ENCODE peak calls at places on chromosomes 13 and 19, in four cellular contexts. W is tibial artery, K is PC-3, V is Calu3. C is an unnamed sample.

GRCh38 chr13:106520205-106521004 is 15.1 kb downstream of the EFNB2 start:
- DNase-seq in W (no peak), K (peak; percentile 16), V (no peak), C (no peak)

GRCh38 chr19:38792250-38793111 is 3.5 kb downstream of the LGALS7B start:
- DNase-seq in W (no peak), K (no peak), V (peak; percentile 36), C (peak; percentile 67)

GRCh38 chr13:39370554-39370953 is 232.4 kb downstream of the LHFPL6 start:
- DNase-seq in W (peak; percentile 48), K (no peak), V (no peak), C (peak; percentile 37)

GRCh38 chr19:3466630-3467029 is 13.7 kb downstream of the SMIM24 start:
- DNase-seq in W (peak; percentile 77), K (no peak), V (no peak), C (peak; percentile 31)

GRCh38 chr13:39373108-39373507 is 229.9 kb downstream of the LHFPL6 start:
- DNase-seq in W (no peak), K (no peak), V (no peak), C (no peak)

GRCh38 chr19:47407417-47407774 is 11.9 kb downstream of the MEIS3 start:
- DNase-seq in W (no peak), K (no peak), V (no peak), C (no peak)

GRCh38 chr13:59176775-59177174 is 987.0 kb downstream of the DIAPH3 start:
- DNase-seq in W (no peak), K (peak; percentile 5), V (no peak), C (no peak)

GRCh38 chr13:40376296-40376849 is 290.1 kb downstream of the FOXO1 start:
- DNase-seq in W (no peak), K (no peak), V (no peak), C (no peak)

GRCh38 chr19:41939861-41940442 is 11.7 kb upstream of the ERFL start:
- DNase-seq in W (no peak), K (no peak), V (no peak), C (no peak)

GRCh38 chr13:29239653-29240525 is 355.6 kb downstream of the SLC7A1 start:
- DNase-seq in W (no peak), K (no peak), V (no peak), C (no peak)

GRCh38 chr19:50943074-50943828 is 9.6 kb downstream of the KLK5 start:
- DNase-seq in W (no peak), K (peak; percentile 83), V (no peak), C (no peak)

GRCh38 chr19:7843521-7843920 is 13.5 kb downstream of the EVI5L start:
- DNase-seq in W (no peak), K (no peak), V (no peak), C (no peak)

GRCh38 chr13:40061466-40062450 is 406.3 kb downstream of the COG6 start:
- DNase-seq in W (no peak), K (no peak), V (no peak), C (no peak)

GRCh38 chr19:54425382-54425723 is 10.1 kb downstream of the TTYH1 start:
- DNase-seq in W (no peak), K (no peak), V (no peak), C (no peak)

GRCh38 chr19:46901701-46902401 is 41.1 kb downstream of the ARHGAP35 start:
- DNase-seq in W (no peak), K (peak; percentile 74), V (no peak), C (no peak)

GRCh38 chr19:18128044-18128443 is 24.9 kb upstream of the PIK3R2 start:
- DNase-seq in W (no peak), K (peak; percentile 35), V (no peak), C (no peak)

GRCh38 chr19:29812080-29812880 is 489 bp downstream of the CCNE1 start:
- DNase-seq in W (no peak), K (no peak), V (peak; percentile 25), C (no peak)

DNA sequence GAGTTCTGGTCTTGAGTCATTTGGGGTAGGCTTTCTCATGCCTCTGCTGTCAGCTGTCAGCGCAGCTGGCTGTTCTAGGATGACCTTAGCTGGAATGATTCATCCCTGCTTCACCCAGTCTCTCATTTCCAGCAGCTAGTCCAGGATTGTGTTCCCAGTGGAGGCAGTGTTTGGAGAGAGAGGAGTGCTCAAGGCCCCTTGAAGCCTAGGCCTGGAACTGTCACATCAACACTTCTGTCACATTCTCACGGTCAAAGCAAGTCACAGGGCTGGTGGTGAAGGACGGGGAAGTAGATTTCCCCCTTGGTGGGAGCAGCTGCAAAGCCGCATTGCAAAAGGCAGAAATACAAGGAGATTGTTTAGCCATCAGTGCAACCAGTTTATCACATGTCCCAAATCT is 15.2 kb downstream of the TPT1 start:
- DNase-seq in W (peak; percentile 69), K (peak; percentile 67), V (no peak), C (peak; percentile 48)
- TF ChIP-seq CTCF in W (no peak), K (no peak), V (no peak), C (no peak)

GRCh38 chr19:5503598-5503997 is 48.4 kb downstream of the ZNRF4 start:
- DNase-seq in W (no peak), K (peak; percentile 19), V (no peak), C (no peak)
- TF ChIP-seq CTCF in W (no peak), K (no peak), V (no peak), C (no peak)

DNA sequence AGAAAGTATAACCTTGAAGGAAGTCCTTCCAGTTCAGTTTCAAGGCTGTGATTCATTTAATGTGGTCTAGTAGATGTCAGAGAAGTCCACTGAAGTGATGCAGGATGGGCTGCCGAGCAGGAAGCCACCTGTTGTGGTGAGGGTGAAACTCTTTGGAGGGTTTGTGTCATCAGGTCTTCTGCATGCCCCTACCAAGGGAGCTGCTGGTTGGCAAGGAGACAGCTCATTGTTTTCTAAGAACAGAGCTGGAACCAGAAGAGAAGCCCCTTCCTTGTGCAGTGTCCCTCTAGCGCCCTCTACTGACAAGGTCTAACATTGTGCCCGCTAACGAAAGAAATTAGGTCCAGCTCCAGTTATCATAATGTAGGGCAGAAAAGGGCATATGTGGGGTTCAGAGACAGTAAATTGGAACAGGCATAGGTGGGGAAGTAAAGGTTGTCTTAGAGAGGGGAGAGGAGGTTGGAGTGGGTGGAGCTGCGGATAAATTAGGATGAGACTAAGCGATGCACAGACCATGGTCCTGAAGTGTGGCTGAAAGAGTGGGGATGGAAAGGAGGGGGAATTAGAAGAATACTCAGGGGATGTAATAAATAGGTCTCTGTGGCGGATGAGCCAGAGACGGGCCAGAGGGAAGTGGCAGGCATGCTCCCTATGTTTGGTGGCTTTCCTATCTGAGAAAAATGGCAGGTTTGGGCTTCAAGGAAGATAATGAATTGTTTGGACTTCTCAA is 123.2 kb downstream of the OLFM4 start:
- DNase-seq in W (peak; percentile 47), K (no peak), V (peak; percentile 14), C (no peak)
- TF ChIP-seq CTCF in W (peak; percentile 43), K (peak; percentile 52), V (peak; percentile 40), C (peak; percentile 74)

GRCh38 chr19:1849999-1850398 is 1.7 kb upstream of the REXO1 start:
- DNase-seq in W (no peak), K (no peak), V (no peak), C (no peak)

GRCh38 chr19:1852294-1852646 is 4.0 kb upstream of the REXO1 start:
- DNase-seq in W (no peak), K (no peak), V (no peak), C (no peak)

GRCh38 chr19:1852729-1853128 is 4.4 kb upstream of the REXO1 start:
- DNase-seq in W (no peak), K (no peak), V (no peak), C (no peak)

GRCh38 chr19:1851581-1852293 is 3.5 kb upstream of the REXO1 start:
- DNase-seq in W (no peak), K (no peak), V (no peak), C (no peak)

GRCh38 chr19:1850809-1851544 is 2.7 kb upstream of the REXO1 start:
- DNase-seq in W (no peak), K (peak; percentile 30), V (peak; percentile 30), C (no peak)
- TF ChIP-seq CTCF in W (no peak), K (peak; percentile 31), V (no peak), C (no peak)